ENCODE peak calls at places on chromosomes 11 and 22, in eight cellular contexts. G is IMR-90, T is breast epithelium, S is glutamatergic neuron, K is MCF 10A, U is brain microvascular endothelial cell, W is neural crest cell, C is K562. X is an unnamed sample.

GRCh38 chr22:47837703-47838102 is 1075.3 kb downstream of the TBC1D22A start:
- DNase-seq in G (no peak), T (no peak), S (no peak), K (peak), U (no peak), W (no peak), C (peak), X (no peak)

GRCh38 chr11:33692013-33692504 is 8.6 kb downstream of the C11orf91 start:
- DNase-seq in G (peak), T (peak), S (no peak), K (peak), U (peak), W (no peak), C (no peak), X (peak)

GRCh38 chr11:17400048-17400775 is 11.8 kb upstream of the KCNJ11 start:
- DNase-seq in G (no peak), T (no peak), S (no peak), K (no peak), U (no peak), W (no peak), C (no peak), X (no peak)

GRCh38 chr11:45107051-45107450 is 39.4 kb upstream of the PRDM11 start:
- DNase-seq in G (no peak), T (no peak), S (no peak), K (no peak), U (no peak), W (no peak), C (no peak), X (no peak)

GRCh38 chr11:45163956-45164575 is 17.6 kb downstream of the PRDM11 start:
- DNase-seq in G (peak), T (no peak), S (no peak), K (peak), U (no peak), W (no peak), C (no peak), X (no peak)

GRCh38 chr11:76587810-76588454 is 82.6 kb downstream of the LRRC32 start:
- DNase-seq in G (peak), T (no peak), S (no peak), K (no peak), U (no peak), W (no peak), C (no peak), X (no peak)

GRCh38 chr11:43923327-43924111 is 18.9 kb upstream of the C11orf96 start:
- DNase-seq in G (peak), T (no peak), S (peak), K (no peak), U (peak), W (no peak), C (no peak), X (no peak)

GRCh38 chr11:33842236-33842915 is 49.5 kb downstream of the LMO2 start:
- DNase-seq in G (no peak), T (no peak), S (no peak), K (no peak), U (no peak), W (no peak), C (no peak), X (no peak)

GRCh38 chr22:44248926-44249325 is 63.8 kb downstream of the SHISAL1 start:
- DNase-seq in G (no peak), T (peak), S (no peak), K (no peak), U (no peak), W (no peak), C (no peak), X (no peak)

GRCh38 chr11:8759634-8760033 is 77.0 kb downstream of the RPL27A start:
- DNase-seq in G (no peak), T (no peak), S (no peak), K (no peak), U (no peak), W (no peak), C (no peak), X (no peak)

GRCh38 chr22:31491218-31491962 is 1.7 kb upstream of the EIF4ENIF1 start:
- DNase-seq in G (no peak), T (no peak), S (no peak), K (no peak), U (no peak), W (no peak), C (no peak), X (no peak)

GRCh38 chr22:31488988-31489617 is 539 bp downstream of the EIF4ENIF1 start:
- DNase-seq in G (peak), T (no peak), S (peak), K (peak), U (peak), W (peak), C (peak), X (no peak)

GRCh38 chr22:31492151-31492550 is 2.5 kb upstream of the EIF4ENIF1 start:
- DNase-seq in G (no peak), T (no peak), S (no peak), K (no peak), U (no peak), W (no peak), C (no peak), X (no peak)

GRCh38 chr22:31489632-31490495 is at the start of gene EIF4ENIF1:
- DNase-seq in G (peak), T (peak), S (peak), K (peak), U (peak), W (peak), C (peak), X (peak)

DNA sequence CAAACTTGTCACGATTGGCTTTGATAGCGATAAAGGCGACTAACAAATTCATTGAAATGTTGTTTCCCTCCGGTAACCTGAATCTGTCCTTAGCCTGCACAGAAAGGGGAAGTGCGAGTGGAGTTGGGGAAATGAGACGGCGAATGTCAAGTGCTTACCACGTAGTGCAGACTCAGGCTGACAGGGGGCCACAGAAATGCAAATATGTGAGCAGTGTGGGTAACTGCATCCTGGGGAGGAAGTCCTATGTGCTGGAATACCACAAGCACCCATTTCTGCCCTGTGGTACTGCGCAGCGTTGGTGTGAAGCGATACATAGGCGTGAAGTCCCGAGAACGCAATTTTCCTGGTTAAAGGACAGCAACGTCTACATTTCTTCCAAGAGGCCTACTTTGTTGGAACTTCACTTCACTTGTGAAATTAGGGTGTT is 869 bp upstream of the EIF4ENIF1 start:
- DNase-seq in G (peak), T (peak), S (peak), K (peak), U (peak), W (peak), C (peak), X (peak)
- TF ChIP-seq CTCF in G (no peak), T (no peak), S (no peak), K (no peak), U (peak), W (no peak), C (no peak), X (no peak)

DNA sequence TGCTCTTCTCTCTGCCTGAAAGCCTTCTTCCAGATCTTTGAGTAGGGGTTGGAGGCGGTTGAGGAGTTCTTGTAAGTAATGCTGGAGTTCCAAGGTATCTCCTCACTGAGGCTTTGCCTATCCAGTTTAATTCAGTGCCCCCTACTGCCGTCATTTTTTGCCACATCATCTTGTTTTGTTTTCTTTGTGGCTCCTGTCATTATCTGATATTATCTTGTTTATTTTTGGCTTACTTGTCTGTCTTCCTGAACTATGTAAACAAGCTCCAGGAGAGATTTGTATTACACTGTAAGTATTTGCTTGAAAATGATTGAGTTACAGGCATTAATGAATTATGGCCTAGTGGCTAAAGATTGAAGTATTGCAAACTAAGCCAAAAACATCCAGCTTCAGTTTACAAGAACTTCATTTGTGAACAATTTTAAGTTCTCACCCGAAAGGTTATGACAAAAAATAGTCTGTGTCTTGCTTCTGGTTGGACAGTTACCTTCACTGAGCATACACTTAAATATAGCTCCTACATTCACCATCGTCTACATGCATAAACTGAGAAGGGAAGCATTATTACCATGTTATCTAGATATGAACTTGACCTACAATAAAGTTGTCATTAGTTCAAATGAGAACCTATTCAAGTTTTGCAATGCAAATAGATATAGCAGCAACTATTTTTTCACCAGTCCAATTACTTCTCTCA is 154.8 kb downstream of the ARHGAP42 start:
- DNase-seq in G (no peak), T (no peak), S (no peak), K (no peak), U (no peak), W (no peak), C (no peak), X (no peak)
- TF ChIP-seq CTCF in G (no peak), T (no peak), S (no peak), K (no peak), U (no peak), W (no peak), C (no peak), X (no peak)

DNA sequence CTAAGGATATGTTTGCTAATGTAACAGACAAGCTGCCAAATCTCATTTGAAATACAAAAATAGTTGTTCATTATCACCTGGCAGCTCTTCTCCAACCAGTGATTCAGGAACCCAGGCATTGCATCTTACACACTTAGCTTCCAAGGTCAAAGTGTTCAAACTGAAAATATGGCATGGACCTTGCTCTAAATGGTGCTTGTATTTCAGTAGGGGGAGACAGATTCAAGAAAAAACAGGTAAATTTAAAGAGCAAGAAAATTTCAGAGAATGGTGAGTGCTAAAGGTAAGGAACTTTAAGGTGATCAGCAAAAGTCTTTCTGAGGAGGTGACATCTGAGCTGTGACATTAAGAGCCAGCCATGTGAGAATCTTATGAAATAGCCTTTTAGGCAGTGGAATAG is 82.8 kb upstream of the E2F8 start:
- DNase-seq in G (no peak), T (no peak), S (no peak), K (peak), U (no peak), W (no peak), C (no peak), X (no peak)
- TF ChIP-seq CTCF in G (peak), T (no peak), S (no peak), K (peak), U (peak), W (no peak), C (no peak), X (peak)

DNA sequence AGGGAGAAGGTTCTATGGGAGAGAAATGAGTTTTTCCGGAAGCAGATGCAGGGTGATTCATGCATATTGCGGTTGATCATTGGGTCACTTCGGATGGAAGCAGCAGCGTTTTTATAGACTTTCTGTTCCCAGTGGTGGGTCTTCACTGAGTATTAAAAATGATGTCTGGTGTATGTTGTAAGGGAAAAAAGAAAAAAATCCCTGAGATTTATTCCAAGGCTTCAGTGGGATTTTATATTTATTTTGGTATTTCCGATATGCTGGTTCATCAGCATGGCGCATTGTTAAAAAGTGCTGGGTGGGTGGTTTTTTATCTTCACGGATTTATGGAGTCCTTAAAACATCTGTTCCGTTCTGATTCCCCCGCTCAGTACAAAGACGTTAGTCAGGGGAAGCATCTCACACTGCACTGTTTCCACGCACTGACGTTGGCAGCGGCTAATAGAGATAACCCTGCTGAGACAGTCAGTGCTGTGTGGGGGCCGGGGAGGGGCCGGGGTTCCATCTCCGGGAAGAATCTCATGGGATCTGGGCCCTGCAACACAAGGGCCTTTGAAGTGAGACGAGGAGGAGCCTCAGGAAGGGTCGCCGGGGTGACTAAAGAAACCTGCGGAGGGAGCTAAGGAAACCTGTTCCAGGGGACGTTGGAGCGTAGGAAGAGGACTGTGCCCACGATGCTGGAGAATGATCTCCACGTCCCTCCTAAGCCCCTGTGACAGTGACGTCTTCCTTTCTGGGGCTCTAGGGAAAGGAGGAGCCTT is 390.0 kb downstream of the NTM start:
- DNase-seq in G (peak), T (no peak), S (peak), K (no peak), U (peak), W (no peak), C (no peak), X (no peak)
- TF ChIP-seq CTCF in G (no peak), T (no peak), S (no peak), K (no peak), U (peak), W (no peak), C (no peak), X (no peak)

DNA sequence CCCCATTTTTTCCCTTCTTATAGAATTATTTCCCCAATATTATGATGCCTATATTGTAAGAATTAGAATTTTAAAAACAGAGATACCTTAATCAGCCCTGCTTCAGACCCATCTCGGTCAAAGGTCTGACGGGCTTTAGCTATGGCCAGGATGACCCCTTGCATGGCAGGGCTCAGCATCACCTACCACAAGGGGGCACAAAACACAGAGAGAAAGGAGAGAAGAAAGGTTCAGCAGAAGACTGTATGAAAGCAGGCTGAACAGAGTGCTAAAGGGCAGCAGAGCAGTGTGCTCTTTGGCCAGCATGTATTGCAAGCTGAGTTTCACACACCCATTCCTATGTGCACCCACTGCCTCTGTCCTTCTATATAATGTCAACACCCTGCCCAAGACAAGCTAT is 26.8 kb downstream of the CLDN25 start:
- DNase-seq in G (peak), T (no peak), S (peak), K (peak), U (peak), W (peak), C (peak), X (no peak)
- TF ChIP-seq CTCF in G (peak), T (no peak), S (peak), K (peak), U (peak), W (peak), C (peak), X (peak)